ENCODE peak calls at places on chromosome 5, in eight cellular contexts. H, E, W, P, C, S, G and I are unnamed samples.

GRCh38 chr5:177409043-177409801 is at the start of gene F12:
- DNase-seq in P (no peak), S (no peak), H (no peak), E (no peak), C (no peak), G (no peak), W (no peak), I (no peak)

GRCh38 chr5:107418071-107418470 is 252.7 kb downstream of the EFNA5 start:
- DNase-seq in W (peak), S (no peak), P (no peak), E (no peak), H (no peak), G (no peak), C (no peak), I (peak)

GRCh38 chr5:115179068-115179958 is 9.6 kb upstream of the TRIM36 start:
- DNase-seq in W (no peak), E (no peak), H (peak), C (no peak), S (no peak), P (peak), G (no peak), I (no peak)

GRCh38 chr5:7000316-7000715 is 287.1 kb downstream of the TENT4A start:
- DNase-seq in C (no peak), P (no peak), G (no peak), S (no peak), W (no peak), E (no peak), H (no peak), I (no peak)

GRCh38 chr5:94693043-94693822 is 74.8 kb downstream of the SLF1 start:
- DNase-seq in H (peak), P (no peak), C (no peak), S (no peak), E (no peak), W (no peak), G (no peak), I (no peak)

GRCh38 chr5:178624626-178625546 is 2.0 kb downstream of the CLK4 start:
- DNase-seq in C (no peak), E (no peak), W (peak), P (no peak), G (no peak), H (peak), S (no peak), I (no peak)

GRCh38 chr5:176716320-176716719 is 69.0 kb downstream of the TSPAN17 start:
- DNase-seq in C (no peak), W (peak), S (no peak), P (no peak), G (no peak), E (no peak), H (peak), I (peak)

GRCh38 chr5:62340392-62340791 is 34.4 kb downstream of the KIF2A start:
- DNase-seq in G (no peak), C (no peak), P (peak), E (no peak), W (no peak), S (no peak), H (no peak), I (no peak)

GRCh38 chr5:138566792-138567191 is 8.4 kb downstream of the HSPA9 start:
- DNase-seq in W (no peak), P (no peak), S (no peak), C (no peak), H (no peak), G (no peak), E (no peak), I (no peak)

GRCh38 chr5:90251447-90251846 is 158.1 kb downstream of the CETN3 start:
- DNase-seq in E (no peak), C (no peak), W (no peak), S (no peak), G (no peak), H (no peak), P (no peak), I (no peak)

GRCh38 chr5:68285857-68286611 is 70.5 kb downstream of the PIK3R1 start:
- DNase-seq in W (peak), H (peak), E (no peak), P (no peak), S (no peak), C (no peak), G (no peak), I (peak)

GRCh38 chr5:38426493-38426892 is 130.0 kb downstream of the LIFR start:
- DNase-seq in W (no peak), S (no peak), G (no peak), H (no peak), E (no peak), C (no peak), P (no peak), I (no peak)

GRCh38 chr5:36724429-36725332 is 118.3 kb downstream of the SLC1A3 start:
- DNase-seq in P (peak), H (peak), G (peak), S (no peak), W (no peak), C (no peak), E (no peak), I (no peak)

GRCh38 chr5:1736889-1737711 is 62.5 kb downstream of the MRPL36 start:
- DNase-seq in P (peak), S (no peak), E (no peak), C (no peak), H (no peak), W (no peak), G (peak), I (no peak)

GRCh38 chr5:83554133-83554532 is 82.6 kb downstream of the VCAN start:
- DNase-seq in P (no peak), C (no peak), E (no peak), H (no peak), S (no peak), W (peak), G (peak), I (peak)

GRCh38 chr5:136057401-136057951 is 28.7 kb downstream of the TGFBI start:
- DNase-seq in E (no peak), G (no peak), P (no peak), C (no peak), W (no peak), H (peak), S (no peak), I (peak)

GRCh38 chr5:122704247-122705036 is 70.4 kb upstream of the SNX2 start:
- DNase-seq in C (no peak), H (peak), S (no peak), W (peak), E (no peak), G (no peak), P (no peak), I (peak)

GRCh38 chr5:172414618-172415599 is 39.4 kb downstream of the SH3PXD2B start:
- DNase-seq in W (peak), G (peak), P (no peak), C (no peak), H (peak), S (no peak), E (no peak), I (no peak)

GRCh38 chr5:77599676-77600075 is 38.8 kb downstream of the OTP start:
- DNase-seq in H (no peak), W (no peak), E (no peak), S (no peak), P (no peak), G (no peak), C (no peak), I (no peak)

GRCh38 chr5:66209350-66209749 is 65.2 kb downstream of the SREK1 start:
- DNase-seq in S (no peak), H (peak), W (peak), C (no peak), P (no peak), E (peak), G (no peak), I (peak)

GRCh38 chr5:178241259-178241658 is 8.7 kb upstream of the PHYKPL start:
- DNase-seq in G (no peak), C (no peak), H (no peak), W (no peak), P (no peak), E (no peak), S (no peak), I (no peak)

GRCh38 chr5:176545388-176545736 is 3.8 kb upstream of the CDHR2 start:
- DNase-seq in P (no peak), E (no peak), W (no peak), H (no peak), C (no peak), S (no peak), G (no peak), I (no peak)

GRCh38 chr5:83256091-83256775 is 178.9 kb downstream of the XRCC4 start:
- DNase-seq in E (no peak), H (no peak), G (no peak), W (no peak), C (no peak), P (no peak), S (no peak), I (no peak)

GRCh38 chr5:142866563-142867275 is 96.5 kb downstream of the ARHGAP26 start:
- DNase-seq in P (peak), S (no peak), E (no peak), H (peak), G (peak), W (peak), C (peak), I (peak)

GRCh38 chr5:53027913-53028312 is 38.8 kb downstream of the ITGA2 start:
- DNase-seq in P (no peak), C (peak), H (peak), E (peak), S (no peak), G (peak), W (peak), I (peak)

GRCh38 chr5:11385251-11385900 is 518.9 kb downstream of the CTNND2 start:
- DNase-seq in E (no peak), H (peak), S (no peak), P (no peak), C (no peak), G (no peak), W (no peak), I (no peak)

GRCh38 chr5:104913840-104914239 is 1351.3 kb upstream of the NUDT12 start:
- DNase-seq in P (no peak), C (peak), S (no peak), H (no peak), W (no peak), G (no peak), E (no peak), I (no peak)

GRCh38 chr5:14640765-14641164 is 23.8 kb upstream of the OTULIN start:
- DNase-seq in W (no peak), P (peak), E (no peak), C (no peak), H (no peak), S (no peak), G (no peak), I (no peak)

GRCh38 chr5:135013947-135014570 is 20.0 kb downstream of the PITX1 start:
- DNase-seq in P (no peak), H (no peak), G (peak), S (no peak), W (no peak), E (peak), C (no peak), I (no peak)

GRCh38 chr5:17838506-17838905 is 204.2 kb downstream of the TAF11L14 start:
- DNase-seq in W (no peak), P (no peak), C (no peak), G (no peak), E (no peak), H (peak), S (no peak), I (no peak)

GRCh38 chr5:36174119-36174518 is 22.2 kb downstream of the SKP2 start:
- DNase-seq in C (no peak), P (no peak), H (no peak), W (no peak), G (no peak), S (no peak), E (no peak), I (no peak)

GRCh38 chr5:137091473-137091872 is 407.7 kb downstream of the SPOCK1 start:
- DNase-seq in C (peak), S (no peak), P (peak), W (no peak), G (no peak), H (peak), E (no peak), I (no peak)

GRCh38 chr5:42387563-42387962 is 35.7 kb upstream of the GHR start:
- DNase-seq in G (no peak), E (no peak), W (no peak), S (no peak), H (no peak), P (no peak), C (no peak), I (no peak)

GRCh38 chr5:170691623-170692022 is 91.9 kb upstream of the GABRP start:
- DNase-seq in P (peak), H (no peak), C (no peak), E (no peak), S (no peak), G (no peak), W (no peak), I (no peak)

GRCh38 chr5:178590141-178590923 is at the start of gene COL23A1:
- DNase-seq in E (peak), W (peak), S (no peak), C (peak), H (peak), G (peak), P (peak), I (no peak)

GRCh38 chr5:179362355-179362754 is 17.1 kb upstream of the ADAMTS2 start:
- DNase-seq in C (no peak), E (no peak), P (peak), W (no peak), H (no peak), S (no peak), G (no peak), I (no peak)

GRCh38 chr5:156617426-156617825 is 232.7 kb upstream of the PPP1R2B start:
- DNase-seq in P (no peak), S (no peak), W (no peak), G (no peak), C (no peak), E (no peak), H (no peak), I (no peak)

GRCh38 chr5:61450170-61450815 is 118.2 kb downstream of the ZSWIM6 start:
- DNase-seq in W (peak), H (peak), P (no peak), C (no peak), G (peak), S (no peak), E (no peak), I (peak)

GRCh38 chr5:119578937-119579336 is 50.4 kb upstream of the FAM170A start:
- DNase-seq in H (peak), W (peak), C (peak), S (no peak), E (no peak), P (peak), G (no peak), I (peak)

GRCh38 chr5:133066045-133066444 is 14.2 kb downstream of the HSPA4 start:
- DNase-seq in S (no peak), H (no peak), C (no peak), E (no peak), W (no peak), G (no peak), P (no peak), I (no peak)